ENCODE peak calls at places on chromosome 5, in seven cellular contexts. L, Q, A, W, U, P and F are unnamed samples.

GRCh38 chr5:154603978-154604679 is 126.1 kb upstream of the HAND1 start:
- DNase-seq in A (no peak), W (peak), Q (peak), U (no peak), L (peak), P (peak), F (peak)

GRCh38 chr5:69450116-69450515 is 35.2 kb downstream of the MARVELD2 start:
- DNase-seq in A (no peak), L (peak), Q (peak), P (no peak), U (no peak), W (peak), F (no peak)

GRCh38 chr5:135645336-135645735 is 66.5 kb upstream of the CXCL14 start:
- DNase-seq in Q (no peak), P (no peak), U (no peak), L (no peak), W (no peak), A (no peak), F (no peak)

GRCh38 chr5:115366223-115366622 is 69.8 kb upstream of the CCDC112 start:
- DNase-seq in L (peak), P (no peak), A (no peak), Q (peak), U (no peak), W (peak), F (peak)

GRCh38 chr5:56487528-56488115 is 254.5 kb upstream of the ANKRD55 start:
- DNase-seq in U (no peak), A (no peak), Q (no peak), P (no peak), L (no peak), W (no peak), F (no peak)

GRCh38 chr5:132476853-132477729 is 13.5 kb downstream of the IRF1 start:
- DNase-seq in A (no peak), W (peak), Q (no peak), U (no peak), P (no peak), L (peak), F (peak)

GRCh38 chr5:34043099-34043876 is at the start of gene C1QTNF3:
- DNase-seq in L (no peak), W (no peak), U (no peak), P (no peak), Q (no peak), A (no peak), F (no peak)

GRCh38 chr5:9733456-9733855 is 103.3 kb upstream of the TAS2R1 start:
- DNase-seq in A (no peak), Q (peak), P (no peak), U (no peak), W (no peak), L (no peak), F (no peak)

GRCh38 chr5:143251946-143252345 is 151.5 kb downstream of the NR3C1 start:
- DNase-seq in U (no peak), L (no peak), W (no peak), Q (no peak), A (no peak), P (no peak), F (no peak)

GRCh38 chr5:147763791-147764525 is 18.6 kb downstream of the JAKMIP2 start:
- DNase-seq in U (no peak), L (peak), W (no peak), Q (peak), P (no peak), A (no peak), F (peak)

GRCh38 chr5:16931334-16932110 is 4.6 kb downstream of the MYO10 start:
- DNase-seq in U (no peak), A (no peak), W (no peak), P (no peak), L (no peak), Q (no peak), F (no peak)

GRCh38 chr5:81151546-81151945 is 81.6 kb upstream of the CKMT2 start:
- DNase-seq in W (no peak), U (no peak), L (peak), Q (peak), P (no peak), A (no peak), F (no peak)

GRCh38 chr5:141934099-141934844 is 10.6 kb downstream of the DELE1 start:
- DNase-seq in A (no peak), P (no peak), W (no peak), L (no peak), Q (peak), U (no peak), F (no peak)

GRCh38 chr5:82440041-82440440 is 161.9 kb upstream of the RPS23 start:
- DNase-seq in A (no peak), P (no peak), L (no peak), W (no peak), Q (peak), U (no peak), F (no peak)

GRCh38 chr5:102603670-102604069 is 104.9 kb upstream of the SLCO6A1 start:
- DNase-seq in W (no peak), L (no peak), U (no peak), Q (no peak), A (no peak), P (no peak), F (no peak)

GRCh38 chr5:102611312-102611711 is 112.5 kb upstream of the SLCO6A1 start:
- DNase-seq in P (no peak), U (no peak), W (no peak), Q (no peak), L (no peak), A (no peak), F (no peak)

DNA sequence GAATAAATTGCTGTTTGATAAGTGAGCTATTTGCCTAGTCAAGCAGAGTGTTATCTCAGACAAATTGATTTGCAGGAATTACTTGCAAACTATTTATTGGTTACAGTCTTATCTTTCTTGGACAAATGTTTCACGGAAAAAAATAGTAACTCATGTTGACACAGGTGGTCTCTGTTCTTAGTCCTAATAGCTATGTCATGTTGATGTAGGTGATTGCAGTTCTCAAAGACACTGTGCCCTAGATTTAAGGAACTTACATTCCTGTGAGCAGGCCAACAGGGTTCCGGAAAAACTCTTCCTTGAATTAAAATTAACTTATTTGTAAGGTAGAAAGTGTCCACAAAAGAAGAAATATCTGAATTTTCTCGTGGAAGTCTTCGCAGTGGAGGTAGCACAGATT is 109.6 kb upstream of the SLCO6A1 start:
- DNase-seq in U (no peak), A (no peak), L (no peak), P (no peak), W (no peak), Q (no peak), F (no peak)
- H3K27ac ChIP-seq in U (no peak), A (no peak), L (no peak), P (no peak), W (no peak), Q (no peak), F (no peak)

GRCh38 chr5:170161069-170161468 is 55.4 kb downstream of the FOXI1 start:
- DNase-seq in W (no peak), A (no peak), P (no peak), L (no peak), U (no peak), Q (no peak), F (no peak)
- H3K4ac ChIP-seq in W (no peak), A (no peak), P (no peak), L (no peak), U (no peak), Q (no peak), F (no peak)

GRCh38 chr5:95619096-95619495 is 791 bp upstream of the GPR150 start:
- DNase-seq in A (no peak), U (no peak), Q (peak), P (no peak), L (no peak), W (no peak), F (no peak)
- H3K9ac ChIP-seq in A (no peak), U (no peak), Q (no peak), P (no peak), L (peak), W (no peak), F (no peak)

GRCh38 chr5:74075900-74076484 is 450.0 kb downstream of the ARHGEF28 start:
- DNase-seq in A (no peak), U (no peak), P (no peak), W (no peak), Q (peak), L (no peak), F (no peak)
- H3K27ac ChIP-seq in A (no peak), U (peak), P (no peak), W (peak), Q (no peak), L (no peak), F (no peak)

DNA sequence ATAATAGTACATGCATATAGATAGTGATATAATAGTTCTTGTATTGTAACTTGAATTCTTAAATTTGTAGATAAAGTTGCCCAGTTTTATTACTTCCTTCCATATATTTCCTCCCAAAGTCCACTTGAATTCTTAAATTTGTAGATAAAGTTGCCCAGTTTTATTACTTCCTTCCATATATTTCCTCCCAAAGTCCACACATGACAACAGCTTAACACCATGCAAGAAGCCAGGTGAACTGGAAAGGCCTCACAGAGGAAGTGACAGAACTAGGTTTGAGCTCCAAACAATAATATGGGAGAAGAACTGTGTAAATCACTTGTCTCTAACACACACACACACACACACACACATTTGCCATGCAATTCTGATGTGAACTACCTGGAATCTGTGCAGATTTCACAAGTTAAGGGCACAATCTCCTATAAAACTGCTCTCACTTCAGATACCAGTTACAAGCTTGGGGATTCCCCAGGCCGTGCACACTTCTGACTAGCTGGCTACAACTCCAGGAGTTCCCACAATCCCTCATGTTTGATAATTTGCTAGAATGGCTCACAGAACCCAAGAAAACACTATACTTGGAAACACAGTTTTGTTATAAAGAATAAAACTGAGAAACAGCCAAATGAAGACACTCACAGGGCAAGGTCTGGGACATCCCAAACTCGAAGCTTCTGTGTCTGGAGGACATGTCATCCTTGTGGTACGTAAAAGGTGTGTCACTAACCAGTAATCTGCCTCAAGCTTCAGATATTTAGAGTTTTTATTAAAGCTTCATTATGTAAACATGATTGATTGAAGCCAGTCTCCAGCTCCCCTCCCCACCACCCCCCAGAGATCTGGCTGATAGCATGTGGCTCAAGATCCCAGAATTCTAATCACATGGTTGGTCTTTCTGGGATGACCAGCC is 31.0 kb upstream of the ERAP1 start:
- DNase-seq in P (no peak), L (no peak), U (no peak), A (no peak), Q (no peak), W (peak), F (no peak)
- H3K4ac ChIP-seq in P (no peak), L (no peak), U (no peak), A (no peak), Q (no peak), W (no peak), F (no peak)

GRCh38 chr5:173714551-173715428 is 98.3 kb upstream of the BOD1 start:
- DNase-seq in W (peak), A (no peak), L (peak), P (no peak), U (no peak), Q (peak), F (no peak)
- H3K9ac ChIP-seq in W (no peak), A (no peak), L (no peak), P (no peak), U (no peak), Q (no peak), F (no peak)

GRCh38 chr5:53024535-53024934 is 35.4 kb downstream of the ITGA2 start:
- DNase-seq in W (no peak), Q (no peak), A (no peak), L (no peak), P (no peak), U (no peak), F (no peak)

GRCh38 chr5:53027913-53028312 is 38.8 kb downstream of the ITGA2 start:
- DNase-seq in W (no peak), A (no peak), L (peak), P (no peak), Q (peak), U (no peak), F (no peak)

GRCh38 chr5:53022889-53023511 is 33.8 kb downstream of the ITGA2 start:
- DNase-seq in Q (no peak), A (no peak), P (no peak), L (no peak), W (no peak), U (no peak), F (no peak)

GRCh38 chr5:53023969-53024368 is 34.8 kb downstream of the ITGA2 start:
- DNase-seq in W (no peak), P (no peak), A (no peak), L (peak), U (no peak), Q (peak), F (no peak)

DNA sequence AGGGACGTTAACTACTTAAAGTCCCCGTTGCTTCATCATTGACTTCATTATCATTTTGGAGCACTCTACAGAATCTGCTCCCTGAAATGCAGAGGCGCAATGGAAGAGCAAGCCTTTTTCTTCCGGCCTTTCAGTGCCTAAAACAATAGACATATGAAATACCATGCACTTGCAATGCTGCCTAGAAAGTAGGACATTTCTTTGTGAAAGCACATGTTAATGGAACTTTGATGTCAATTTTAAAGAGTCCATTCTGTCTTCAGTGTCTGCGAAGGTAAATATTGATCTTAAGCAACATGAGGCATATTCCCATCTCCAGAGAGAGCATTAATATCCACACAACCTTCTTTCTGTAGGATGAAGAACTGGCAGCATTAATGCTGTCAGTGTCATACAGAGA is 36.4 kb downstream of the ITGA2 start:
- DNase-seq in L (no peak), U (no peak), A (no peak), Q (no peak), P (no peak), W (no peak), F (no peak)
- H3K27ac ChIP-seq in L (no peak), U (no peak), A (no peak), Q (peak), P (no peak), W (no peak), F (no peak)

GRCh38 chr5:1037671-1038416 is 29.2 kb downstream of the NKD2 start:
- DNase-seq in U (no peak), W (no peak), L (no peak), A (no peak), P (no peak), Q (no peak), F (no peak)

GRCh38 chr5:1034986-1035385 is 26.4 kb downstream of the NKD2 start:
- DNase-seq in Q (no peak), W (no peak), L (no peak), U (no peak), A (no peak), P (no peak), F (no peak)

GRCh38 chr5:1035421-1036405 is 27.1 kb downstream of the NKD2 start:
- DNase-seq in L (no peak), U (no peak), Q (no peak), W (no peak), A (no peak), P (no peak), F (no peak)

GRCh38 chr5:1037123-1037670 is 28.6 kb downstream of the NKD2 start:
- DNase-seq in L (no peak), Q (no peak), U (no peak), P (no peak), W (no peak), A (no peak), F (no peak)

DNA sequence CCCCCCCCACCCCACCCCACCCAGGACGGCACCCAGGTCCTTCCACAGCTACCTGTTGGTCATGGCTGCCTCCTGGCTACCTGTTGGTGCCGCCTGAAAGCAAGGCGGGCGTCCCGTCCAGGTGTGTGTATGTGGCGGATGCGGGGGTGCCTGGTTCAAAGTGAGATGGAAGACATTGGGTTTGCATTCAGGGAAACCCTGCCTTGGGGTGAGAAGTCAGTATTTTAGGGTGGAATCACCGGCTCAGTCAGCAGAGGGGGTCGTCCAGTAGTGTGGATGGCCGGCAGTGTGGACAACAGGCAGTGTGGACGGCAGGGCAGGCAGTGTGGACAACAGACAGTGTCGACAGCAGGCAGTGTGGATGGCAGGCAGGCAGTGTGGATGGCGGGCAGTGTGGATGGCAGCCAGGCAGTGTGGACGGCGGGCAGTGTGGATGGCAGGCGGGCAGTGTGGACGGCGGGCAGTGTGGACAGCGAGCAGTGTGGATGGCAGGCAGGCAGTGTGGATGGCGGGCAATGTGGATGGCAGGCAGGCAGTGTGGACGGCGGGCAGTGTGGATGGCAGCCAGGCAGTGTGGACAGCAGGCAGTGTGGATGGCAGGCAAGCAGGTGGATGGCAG is 28.0 kb downstream of the NKD2 start:
- DNase-seq in W (no peak), U (no peak), Q (no peak), P (no peak), A (no peak), L (no peak), F (no peak)
- H3K4ac ChIP-seq in W (no peak), U (no peak), Q (no peak), P (no peak), A (no peak), L (no peak), F (no peak)

GRCh38 chr5:1797855-1798254 is 1.8 kb downstream of the MRPL36 start:
- DNase-seq in L (no peak), P (no peak), W (no peak), Q (no peak), U (no peak), A (no peak), F (no peak)
- H3K9ac ChIP-seq in L (peak), P (no peak), W (no peak), Q (no peak), U (no peak), A (no peak), F (no peak)